ENCODE peak calls at places on chromosomes 5 and 9, in four cellular contexts. One of them, this sample, is unnamed.
A peak's percentile ranks its signal among the peaks of the same experiment; 100 is the strongest.

GRCh38 chr9:134964271-134964670 is 46.6 kb upstream of the FCN1 start:
- DNase-seq in spleen: peak; percentile 51
- DNase-seq in lung: no peak
- DNase-seq in brain microvascular endothelial cell: no peak
- DNase-seq in this sample: no peak

GRCh38 chr5:175847503-175847902 is 23.9 kb upstream of the CPLX2 start:
- DNase-seq in lung: no peak
- DNase-seq in spleen: no peak
- DNase-seq in brain microvascular endothelial cell: no peak
- DNase-seq in this sample: peak; percentile 7

GRCh38 chr9:99497641-99498040 is 275.6 kb downstream of the SEC61B start:
- DNase-seq in lung: no peak
- DNase-seq in brain microvascular endothelial cell: no peak
- DNase-seq in spleen: no peak
- DNase-seq in this sample: no peak

GRCh38 chr5:1820926-1821325 is 19.7 kb downstream of the NDUFS6 start:
- DNase-seq in brain microvascular endothelial cell: no peak
- DNase-seq in lung: no peak
- DNase-seq in spleen: peak; percentile 36
- DNase-seq in this sample: no peak

GRCh38 chr5:92409131-92409530 is 1026.0 kb upstream of the ARRDC3 start:
- DNase-seq in brain microvascular endothelial cell: no peak
- DNase-seq in spleen: no peak
- DNase-seq in lung: no peak
- DNase-seq in this sample: peak; percentile 72

GRCh38 chr5:122896598-122897282 is 51.3 kb downstream of the SNX24 start:
- DNase-seq in spleen: no peak
- DNase-seq in brain microvascular endothelial cell: peak; percentile 18
- DNase-seq in lung: no peak
- DNase-seq in this sample: peak; percentile 40

GRCh38 chr5:169856571-169856970 is 123.7 kb downstream of the INSYN2B start:
- DNase-seq in lung: no peak
- DNase-seq in brain microvascular endothelial cell: peak; percentile 89
- DNase-seq in spleen: no peak
- DNase-seq in this sample: peak; percentile 91

GRCh38 chr9:88535932-88536324 is 950 bp downstream of the NXNL2 start:
- DNase-seq in spleen: peak; percentile 72
- DNase-seq in lung: no peak
- DNase-seq in brain microvascular endothelial cell: no peak
- DNase-seq in this sample: peak; percentile 35

GRCh38 chr5:160471761-160472160 is 50.1 kb downstream of the PTTG1 start:
- DNase-seq in lung: no peak
- DNase-seq in brain microvascular endothelial cell: no peak
- DNase-seq in spleen: no peak
- DNase-seq in this sample: no peak

DNA sequence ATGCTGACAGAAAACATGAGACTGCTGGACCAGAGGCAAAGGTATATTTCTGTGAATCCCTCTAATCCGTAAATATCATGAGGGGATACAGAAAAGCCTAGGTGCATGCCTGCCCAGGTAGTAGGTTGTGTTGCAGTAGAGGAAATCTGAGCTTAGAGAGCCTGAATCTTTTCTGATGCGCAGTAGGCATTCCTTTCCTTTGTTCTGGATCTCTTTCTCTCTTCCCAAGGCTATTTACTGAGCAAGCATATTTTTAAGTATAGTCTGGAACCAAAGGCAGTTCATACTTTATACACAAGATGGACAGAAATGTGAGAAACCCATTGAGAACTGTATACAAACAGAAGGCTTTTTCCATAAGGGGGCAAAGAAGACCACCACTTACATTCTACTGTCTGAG is 359.3 kb downstream of the TMEM161B start:
- DNase-seq in brain microvascular endothelial cell: no peak
- DNase-seq in lung: no peak
- DNase-seq in spleen: no peak
- DNase-seq in this sample: no peak
- TF ChIP-seq CTCF in brain microvascular endothelial cell: no peak
- TF ChIP-seq CTCF in lung: no peak
- TF ChIP-seq CTCF in spleen: no peak
- TF ChIP-seq CTCF in this sample: no peak

DNA sequence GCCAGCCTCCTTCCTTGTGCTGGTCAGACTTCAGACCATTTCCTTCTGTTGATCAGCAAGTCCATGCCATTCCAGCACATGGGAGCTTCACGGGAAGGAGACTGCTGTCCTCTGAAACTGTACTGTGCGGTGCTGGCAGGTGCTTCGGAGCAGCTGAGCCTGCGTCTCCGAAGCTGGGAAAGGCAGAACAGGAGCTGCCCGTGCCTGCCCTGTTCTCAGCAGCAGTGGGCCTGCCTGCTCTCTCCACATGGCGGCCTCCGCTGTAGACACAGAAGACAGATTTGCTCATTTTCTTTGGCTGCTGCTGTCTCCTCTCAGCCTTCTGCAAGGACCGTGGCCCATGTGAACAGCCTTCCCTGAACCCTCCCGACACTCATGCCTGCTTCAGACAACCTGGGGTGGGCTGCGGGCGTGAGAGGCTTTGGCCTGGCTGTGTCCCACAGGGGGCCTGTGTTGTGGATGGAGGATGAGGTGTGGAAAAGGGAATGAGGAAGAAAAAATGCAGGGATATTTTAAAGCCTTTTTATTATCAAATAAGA is 43.1 kb downstream of the HABP4 start:
- DNase-seq in lung: no peak
- DNase-seq in spleen: no peak
- DNase-seq in brain microvascular endothelial cell: no peak
- DNase-seq in this sample: no peak
- H3K4me3 ChIP-seq in lung: no peak overlapping the region
- H3K4me3 ChIP-seq in spleen: no peak overlapping the region
- H3K4me3 ChIP-seq in brain microvascular endothelial cell: no peak overlapping the region
- H3K4me3 ChIP-seq in this sample: no peak overlapping the region

GRCh38 chr5:177529247-177529901 is 12.6 kb upstream of the DDX41 start:
- DNase-seq in brain microvascular endothelial cell: no peak
- DNase-seq in spleen: peak; percentile 44
- DNase-seq in lung: no peak
- DNase-seq in this sample: no peak
- TF ChIP-seq CTCF in brain microvascular endothelial cell: no peak
- TF ChIP-seq CTCF in spleen: no peak
- TF ChIP-seq CTCF in lung: no peak
- TF ChIP-seq CTCF in this sample: no peak

DNA sequence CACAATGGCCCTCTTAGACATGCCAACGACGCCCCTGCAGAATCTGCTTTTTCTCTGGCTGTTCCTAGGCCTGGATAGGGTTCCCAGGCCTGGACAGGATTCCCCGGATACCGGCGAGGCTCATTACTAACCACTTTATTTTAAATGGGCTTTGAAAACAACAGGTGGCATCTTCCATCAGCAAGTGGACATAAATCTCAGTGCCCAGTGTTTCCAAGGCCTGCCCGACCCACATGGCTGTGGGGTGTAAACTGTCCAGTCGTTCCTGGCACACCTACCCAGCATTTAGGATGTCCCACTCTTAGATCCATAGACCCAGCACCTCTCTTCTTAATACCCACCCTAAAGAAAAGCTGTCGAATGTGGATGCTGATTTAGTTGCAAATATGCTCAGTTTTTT is 896 bp downstream of the CMBL start:
- DNase-seq in lung: no peak
- DNase-seq in spleen: no peak
- DNase-seq in brain microvascular endothelial cell: no peak
- DNase-seq in this sample: no peak
- H3K4me3 ChIP-seq in lung: no peak overlapping the region
- H3K4me3 ChIP-seq in spleen: peak overlapping the region; percentile 48
- H3K4me3 ChIP-seq in brain microvascular endothelial cell: peak overlapping the region; percentile 70
- H3K4me3 ChIP-seq in this sample: peak overlapping the region; percentile 64